ENCODE peak calls at places on chromosomes 4 and X, in five cellular contexts. One of them, this sample, is unnamed.

GRCh38 chr4:4730214-4730613 is 129.3 kb upstream of the MSX1 start:
- DNase-seq in suprapubic skin: no peak
- DNase-seq in substantia nigra: no peak
- DNase-seq in HTR-8/SVneo: no peak
- DNase-seq in AG09309: no peak
- DNase-seq in this sample: no peak

GRCh38 chr4:177492022-177492421 is 49.8 kb upstream of the AGA start:
- DNase-seq in suprapubic skin: no peak
- DNase-seq in substantia nigra: no peak
- DNase-seq in HTR-8/SVneo: no peak
- DNase-seq in AG09309: no peak
- DNase-seq in this sample: no peak

GRCh38 chr4:129095811-129096454 is at the start of gene C4orf33:
- DNase-seq in suprapubic skin: peak
- DNase-seq in substantia nigra: peak
- DNase-seq in HTR-8/SVneo: peak
- DNase-seq in AG09309: peak
- DNase-seq in this sample: peak

GRCh38 chr4:174307694-174308093 is 24.0 kb downstream of the CEP44 start:
- DNase-seq in suprapubic skin: no peak
- DNase-seq in substantia nigra: no peak
- DNase-seq in HTR-8/SVneo: no peak
- DNase-seq in AG09309: no peak
- DNase-seq in this sample: no peak

GRCh38 chrX:38489341-38489740 is 72.0 kb upstream of the TSPAN7 start:
- DNase-seq in suprapubic skin: no peak
- DNase-seq in substantia nigra: no peak
- DNase-seq in HTR-8/SVneo: no peak
- DNase-seq in AG09309: no peak
- DNase-seq in this sample: no peak

GRCh38 chr4:24754586-24754985 is 40.8 kb upstream of the SOD3 start:
- DNase-seq in suprapubic skin: no peak
- DNase-seq in substantia nigra: no peak
- DNase-seq in HTR-8/SVneo: no peak
- DNase-seq in AG09309: no peak
- DNase-seq in this sample: no peak

GRCh38 chr4:184548321-184548650 is 73.9 kb upstream of the IRF2 start:
- DNase-seq in suprapubic skin: no peak
- DNase-seq in substantia nigra: no peak
- DNase-seq in HTR-8/SVneo: no peak
- DNase-seq in AG09309: no peak
- DNase-seq in this sample: no peak

GRCh38 chr4:38314663-38315062 is 349.3 kb upstream of the KLF3 start:
- DNase-seq in suprapubic skin: no peak
- DNase-seq in substantia nigra: no peak
- DNase-seq in HTR-8/SVneo: no peak
- DNase-seq in AG09309: no peak
- DNase-seq in this sample: no peak

This sample was measured in H9.